ENCODE peak calls at places on chromosomes 16 and 17, in nine cellular contexts. N, Z, X, M, W, Q, E, G and F are unnamed samples.
A peak's percentile ranks its signal among the peaks of the same experiment; 100 is the strongest.

GRCh38 chr16:83935858-83936255 is 17.2 kb upstream of the OSGIN1 start:
- DNase-seq in Q (no peak), W (no peak), N (no peak), G (no peak), X (no peak), M (no peak), Z (no peak), E (no peak), F (no peak)

GRCh38 chr17:12830692-12831363 is 41.5 kb downstream of the ARHGAP44 start:
- DNase-seq in G (no peak), E (no peak), W (no peak), Q (no peak), X (no peak), M (no peak), Z (no peak), N (no peak), F (peak; percentile 31)

GRCh38 chr16:88064011-88064888 is 113.0 kb downstream of the BANP start:
- DNase-seq in W (no peak), X (no peak), G (no peak), E (no peak), Q (no peak), M (no peak), N (no peak), Z (no peak), F (no peak)

GRCh38 chr17:15092261-15092660 is 172.9 kb downstream of the PMP22 start:
- DNase-seq in Z (no peak), Q (no peak), M (no peak), E (no peak), N (peak; percentile 45), X (no peak), G (no peak), W (no peak), F (no peak)

GRCh38 chr17:73719588-73720071 is 75.4 kb upstream of the SDK2 start:
- DNase-seq in G (no peak), W (no peak), Z (no peak), X (no peak), Q (no peak), N (peak; percentile 79), M (no peak), E (peak; percentile 66), F (no peak)

GRCh38 chr17:31533546-31534155 is 142.2 kb downstream of the RAB11FIP4 start:
- DNase-seq in W (peak; percentile 69), G (peak; percentile 40), X (no peak), N (peak; percentile 59), Z (peak; percentile 46), M (no peak), Q (peak; percentile 64), E (peak; percentile 71), F (no peak)

GRCh38 chr17:76266244-76266938 is 1.2 kb downstream of the UBALD2 start:
- DNase-seq in Q (no peak), E (peak; percentile 57), X (no peak), G (no peak), N (no peak), W (no peak), Z (no peak), M (no peak), F (no peak)

GRCh38 chr17:38724337-38724988 is 5.7 kb upstream of the CISD3 start:
- DNase-seq in Z (peak; percentile 83), Q (no peak), W (no peak), X (no peak), M (no peak), G (peak; percentile 77), N (no peak), E (no peak), F (no peak)

GRCh38 chr16:48194828-48195566 is 39.2 kb upstream of the ABCC12 start:
- DNase-seq in E (peak; percentile 50), M (no peak), Q (peak; percentile 7), X (no peak), Z (no peak), N (no peak), G (peak; percentile 35), W (peak; percentile 23), F (no peak)

GRCh38 chr16:57175896-57176295 is 9.9 kb downstream of the PSME3IP1 start:
- DNase-seq in E (peak; percentile 19), Z (no peak), G (no peak), X (no peak), W (no peak), M (no peak), N (no peak), Q (no peak), F (no peak)

GRCh38 chr17:42180922-42181850 is at the start of gene KCNH4:
- DNase-seq in W (peak; percentile 76), Q (peak; percentile 16), G (peak; percentile 81), E (peak; percentile 69), N (peak; percentile 51), X (peak; percentile 59), Z (peak; percentile 88), M (peak; percentile 39), F (peak; percentile 74)

GRCh38 chr16:30526137-30526822 is at the start of gene ZNF768:
- DNase-seq in Z (peak; percentile 45), Q (no peak), M (no peak), X (peak; percentile 22), E (peak; percentile 81), W (no peak), N (peak; percentile 87), G (no peak), F (no peak)

GRCh38 chr16:30525844-30526136 is 576 bp downstream of the ZNF768 start:
- DNase-seq in W (no peak), Z (no peak), X (no peak), N (no peak), Q (no peak), G (no peak), E (no peak), M (no peak), F (no peak)

GRCh38 chr16:30527635-30528178 is 1.3 kb upstream of the ZNF768 start:
- DNase-seq in Q (no peak), X (no peak), N (no peak), G (peak; percentile 36), Z (peak; percentile 41), E (no peak), M (no peak), W (no peak), F (no peak)

GRCh38 chr16:30526823-30527634 is 663 bp upstream of the ZNF768 start:
- DNase-seq in Q (peak; percentile 91), G (peak; percentile 99), E (peak; percentile 99), Z (peak; percentile 99), X (peak; percentile 86), M (peak; percentile 90), N (peak; percentile 99), W (peak; percentile 96), F (peak; percentile 99)

DNA sequence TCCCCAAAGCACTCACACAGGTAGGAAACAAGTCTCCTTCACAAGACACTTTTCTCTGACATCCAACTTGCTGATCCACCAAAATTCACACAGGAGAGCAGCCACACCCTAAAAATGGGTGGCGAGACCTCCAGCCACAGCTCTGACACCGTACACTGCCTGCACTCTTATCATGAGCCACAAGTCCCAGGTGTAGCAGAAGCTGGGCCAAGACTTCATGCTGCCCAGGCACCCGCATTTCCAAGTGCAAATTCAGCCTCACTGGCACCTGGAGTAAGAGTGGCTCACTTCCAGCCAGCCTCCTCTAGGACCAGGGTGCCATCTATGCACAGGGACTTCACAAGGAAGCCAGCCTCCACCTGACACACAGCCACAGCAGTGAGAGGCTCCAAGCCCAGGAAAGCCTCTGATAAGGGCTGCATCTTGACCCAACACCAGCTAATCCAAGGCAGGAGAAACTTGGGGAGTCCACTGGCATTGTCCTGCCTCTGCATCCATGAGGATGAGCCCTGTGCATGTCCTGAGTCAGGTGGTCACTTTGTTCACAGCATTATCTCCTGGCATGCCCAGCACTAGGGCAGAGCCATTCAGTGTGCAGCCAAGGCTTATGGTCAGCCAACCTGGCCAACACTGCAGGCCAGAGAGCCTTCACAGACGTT is 2.6 kb upstream of the ZNF768 start:
- DNase-seq in Z (no peak), M (no peak), Q (no peak), N (no peak), X (no peak), W (no peak), E (no peak), G (no peak), F (no peak)
- H3K27ac ChIP-seq in Z (no peak overlapping the region), M (no peak overlapping the region), Q (no peak overlapping the region), N (no peak overlapping the region), X (no peak overlapping the region), W (no peak overlapping the region), E (peak overlapping the region; percentile 100), G (peak overlapping the region; percentile 100), F (no peak overlapping the region)

GRCh38 chr16:81519298-81520150 is 74.9 kb downstream of the CMIP start:
- DNase-seq in X (no peak), W (no peak), M (no peak), E (no peak), N (no peak), Q (no peak), G (no peak), Z (no peak), F (no peak)
- TF ChIP-seq CTCF in X (no peak), W (no peak), M (no peak), E (no peak), N (no peak), Q (no peak), G (no peak), Z (no peak), F (no peak)

GRCh38 chr16:28210979-28211505 is 723 bp downstream of the XPO6 start:
- DNase-seq in Z (peak; percentile 85), X (peak; percentile 54), W (peak; percentile 59), G (peak; percentile 64), N (peak; percentile 69), E (peak; percentile 90), Q (no peak), M (no peak), F (peak; percentile 66)

GRCh38 chr16:28211758-28212531 is at the start of gene XPO6:
- DNase-seq in X (peak; percentile 99), M (peak; percentile 66), Z (peak; percentile 97), Q (peak; percentile 78), G (peak; percentile 98), N (peak; percentile 97), W (peak; percentile 91), E (peak; percentile 98), F (peak; percentile 96)

GRCh38 chr16:28210264-28210663 is 1.5 kb downstream of the XPO6 start:
- DNase-seq in N (no peak), E (no peak), X (no peak), W (no peak), Z (no peak), Q (no peak), M (no peak), G (no peak), F (no peak)

GRCh38 chr16:28213396-28213795 is 1.6 kb upstream of the XPO6 start:
- DNase-seq in Z (no peak), X (no peak), E (no peak), W (no peak), Q (no peak), N (no peak), G (no peak), M (no peak), F (no peak)

DNA sequence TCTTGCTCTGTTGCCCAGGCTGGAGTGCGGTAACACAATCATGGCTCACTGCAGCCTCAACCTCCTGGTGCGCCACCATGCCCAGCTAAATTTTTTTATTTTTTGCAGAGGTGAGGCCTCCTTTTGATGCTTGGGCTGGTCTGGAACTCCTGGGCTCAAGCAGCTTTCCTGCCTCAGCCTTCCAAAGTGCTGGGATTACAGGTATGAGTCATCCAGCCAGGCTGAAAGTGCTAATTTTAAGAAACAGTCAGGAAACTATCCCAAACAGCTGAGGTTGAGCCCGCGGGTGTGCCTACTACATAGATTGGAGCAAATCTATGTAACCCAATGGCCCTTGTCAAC is 738 bp upstream of the XPO6 start:
- DNase-seq in E (peak; percentile 33), G (no peak), Q (no peak), M (no peak), Z (no peak), W (no peak), N (no peak), X (no peak), F (no peak)
- H3K4me3 ChIP-seq in E (peak overlapping the region; percentile 57), G (peak overlapping the region; percentile 93), Q (peak overlapping the region; percentile 82), M (peak overlapping the region; percentile 96), Z (peak overlapping the region; percentile 70), W (peak overlapping the region; percentile 84), N (peak overlapping the region; percentile 76), X (peak overlapping the region; percentile 53), F (peak overlapping the region; percentile 91)

GRCh38 chr16:13021996-13022395 is 120.6 kb downstream of the SHISA9 start:
- DNase-seq in E (no peak), M (no peak), Q (no peak), N (no peak), Z (no peak), X (no peak), W (no peak), G (no peak), F (no peak)
- H3K27ac ChIP-seq in E (no peak overlapping the region), M (no peak overlapping the region), Q (no peak overlapping the region), N (no peak overlapping the region), Z (no peak overlapping the region), X (no peak overlapping the region), W (no peak overlapping the region), G (no peak overlapping the region), F (no peak overlapping the region)